ENCODE peak calls at places on chromosomes 11 and 22, in ten cellular contexts. H, L, I, C, V, G, N, B, Y and M are unnamed samples.

GRCh38 chr11:32852142-32852541 is 22.4 kb downstream of the PRRG4 start:
- DNase-seq in H (no peak), V (no peak), I (no peak), Y (peak), B (no peak), G (no peak), L (no peak), N (no peak), C (no peak), M (no peak)

GRCh38 chr11:47488111-47488510 is 39.2 kb upstream of the RAPSN start:
- DNase-seq in G (no peak), I (no peak), C (no peak), N (no peak), Y (no peak), V (no peak), H (no peak), B (no peak), L (no peak), M (no peak)

GRCh38 chr11:130415719-130416536 is 12.5 kb downstream of the ADAMTS8 start:
- DNase-seq in Y (no peak), B (no peak), I (no peak), C (no peak), L (no peak), N (no peak), G (no peak), V (no peak), H (no peak), M (no peak)

GRCh38 chr11:112157274-112157766 is 6.6 kb downstream of the IL18 start:
- DNase-seq in G (no peak), Y (peak), I (no peak), H (no peak), N (no peak), V (no peak), L (no peak), C (peak), B (no peak), M (peak)

GRCh38 chr22:18068381-18068988 is 9.3 kb upstream of the PEX26 start:
- DNase-seq in Y (no peak), V (no peak), G (no peak), B (no peak), H (no peak), I (no peak), L (no peak), N (no peak), C (no peak), M (no peak)

GRCh38 chr11:68584097-68584496 is 100.2 kb upstream of the GAL start:
- DNase-seq in C (peak), N (peak), Y (no peak), H (no peak), L (peak), V (no peak), B (peak), G (peak), I (peak), M (no peak)

GRCh38 chr22:20084547-20085413 is 4.7 kb downstream of the DGCR8 start:
- DNase-seq in L (no peak), Y (no peak), B (no peak), I (no peak), G (peak), C (peak), V (no peak), H (no peak), N (peak), M (no peak)

GRCh38 chr11:118913411-118914125 is 12.2 kb downstream of the BCL9L start:
- DNase-seq in V (no peak), Y (no peak), B (peak), I (peak), N (no peak), G (peak), C (no peak), L (no peak), H (no peak), M (no peak)

GRCh38 chr22:27120036-27120435 is 462.6 kb downstream of the MIAT start:
- DNase-seq in H (no peak), C (no peak), Y (no peak), N (no peak), L (no peak), V (no peak), B (no peak), I (no peak), G (no peak), M (no peak)

GRCh38 chr22:31935961-31936635 is 8.2 kb upstream of the YWHAH start:
- DNase-seq in Y (no peak), C (no peak), L (no peak), N (no peak), I (no peak), B (no peak), V (no peak), H (no peak), G (no peak), M (no peak)

GRCh38 chr11:68749061-68749491 is 2.2 kb downstream of the TESMIN start:
- DNase-seq in B (no peak), C (no peak), G (no peak), H (no peak), Y (peak), I (no peak), V (no peak), N (no peak), L (no peak), M (no peak)

GRCh38 chr11:47915407-47916137 is 64.8 kb upstream of the PTPRJ start:
- DNase-seq in V (peak), L (peak), Y (no peak), N (peak), H (no peak), I (no peak), G (no peak), B (peak), C (no peak), M (no peak)

GRCh38 chr11:96147186-96147585 is 195.8 kb downstream of the MAML2 start:
- DNase-seq in B (no peak), N (no peak), V (no peak), G (no peak), Y (no peak), I (no peak), C (no peak), H (no peak), L (no peak), M (no peak)